ENCODE peak calls at places on chromosomes 13 and 19, in eight cellular contexts. T is heart left ventricle; Q is nucleus accumbens; Z is IMR-90; N is SK-MEL-5; R is erythroblast; W is spleen; C is activated CD8-positive, alpha-beta memory T cell treated with anti-CD3 and anti-CD28 coated beads for 1 hour. O is an unnamed sample.

GRCh38 chr13:32381539-32381938 is 46.4 kb downstream of the N4BP2L1 start:
- DNase-seq in T (no peak), Q (peak; percentile 1), Z (peak; percentile 37), N (peak; percentile 54), R (peak; percentile 44), W (no peak), C (no peak), O (peak; percentile 5)

GRCh38 chr19:41548954-41549688 is 26.8 kb upstream of the CEACAM21 start:
- DNase-seq in T (no peak), Q (no peak), Z (no peak), N (no peak), R (no peak), W (no peak), C (peak; percentile 40), O (peak; percentile 82)

GRCh38 chr19:21022996-21023395 is 2.5 kb downstream of the ZNF430 start:
- DNase-seq in T (no peak), Q (no peak), Z (peak; percentile 66), N (no peak), R (peak; percentile 4), W (no peak), C (no peak), O (no peak)

GRCh38 chr19:44847144-44848035 is 1.3 kb downstream of the NECTIN2 start:
- DNase-seq in T (peak; percentile 78), Q (peak; percentile 34), Z (peak; percentile 58), N (no peak), R (peak; percentile 47), W (peak; percentile 85), C (no peak), O (no peak)

GRCh38 chr19:28489126-28489660 is 723.8 kb downstream of the UQCRFS1 start:
- DNase-seq in T (no peak), Q (no peak), Z (no peak), N (no peak), R (no peak), W (peak; percentile 56), C (no peak), O (no peak)

GRCh38 chr13:44151474-44151873 is 222.2 kb upstream of the SERP2 start:
- DNase-seq in T (no peak), Q (no peak), Z (no peak), N (no peak), R (no peak), W (no peak), C (no peak), O (no peak)

GRCh38 chr13:34731486-34731885 is 210.6 kb upstream of the NBEA start:
- DNase-seq in T (no peak), Q (no peak), Z (no peak), N (no peak), R (no peak), W (no peak), C (no peak), O (no peak)

GRCh38 chr19:12701596-12702282 is 5.3 kb upstream of the FBXW9 start:
- DNase-seq in T (no peak), Q (no peak), Z (no peak), N (no peak), R (no peak), W (no peak), C (no peak), O (no peak)

GRCh38 chr19:10289167-10289835 is 451 bp upstream of the ICAM5 start:
- DNase-seq in T (peak; percentile 60), Q (no peak), Z (peak; percentile 54), N (peak; percentile 44), R (peak; percentile 91), W (peak; percentile 87), C (no peak), O (peak; percentile 64)

GRCh38 chr19:56217039-56217949 is 15.2 kb downstream of the ZSCAN5C start:
- DNase-seq in T (peak; percentile 31), Q (no peak), Z (peak; percentile 4), N (no peak), R (no peak), W (no peak), C (no peak), O (no peak)

GRCh38 chr13:107023335-107023734 is 455.4 kb upstream of the ARGLU1 start:
- DNase-seq in T (no peak), Q (no peak), Z (no peak), N (no peak), R (no peak), W (no peak), C (no peak), O (no peak)

GRCh38 chr19:35990771-35991730 is 3.9 kb upstream of the SDHAF1 start:
- DNase-seq in T (no peak), Q (no peak), Z (no peak), N (no peak), R (no peak), W (no peak), C (no peak), O (no peak)

GRCh38 chr13:80577951-80578670 is 237.2 kb upstream of the SPRY2 start:
- DNase-seq in T (peak; percentile 25), Q (no peak), Z (no peak), N (no peak), R (no peak), W (no peak), C (no peak), O (no peak)

GRCh38 chr13:94435604-94436226 is 43.8 kb downstream of the DCT start:
- DNase-seq in T (no peak), Q (no peak), Z (peak; percentile 58), N (peak; percentile 73), R (peak; percentile 61), W (no peak), C (no peak), O (peak; percentile 18)

GRCh38 chr13:99601535-99601934 is 100.3 kb downstream of the TM9SF2 start:
- DNase-seq in T (no peak), Q (no peak), Z (no peak), N (no peak), R (no peak), W (no peak), C (no peak), O (no peak)

GRCh38 chr19:34577531-34578101 is 96.1 kb downstream of the WTIP start:
- DNase-seq in T (no peak), Q (no peak), Z (no peak), N (no peak), R (no peak), W (no peak), C (no peak), O (no peak)

GRCh38 chr13:89393758-89394157 is 1722.6 kb downstream of the SLITRK5 start:
- DNase-seq in T (no peak), Q (no peak), Z (no peak), N (no peak), R (no peak), W (no peak), C (no peak), O (no peak)

GRCh38 chr19:17424743-17425365 is 5.0 kb downstream of the MVB12A start:
- DNase-seq in T (no peak), Q (no peak), Z (peak; percentile 23), N (peak; percentile 65), R (peak; percentile 76), W (peak; percentile 76), C (no peak), O (no peak)

GRCh38 chr19:19132912-19133311 is 5.4 kb downstream of the TMEM161A start:
- DNase-seq in T (no peak), Q (no peak), Z (no peak), N (no peak), R (no peak), W (no peak), C (no peak), O (no peak)

GRCh38 chr13:39415003-39415402 is 188.0 kb downstream of the LHFPL6 start:
- DNase-seq in T (peak; percentile 26), Q (no peak), Z (no peak), N (peak; percentile 64), R (no peak), W (no peak), C (no peak), O (no peak)

GRCh38 chr13:92901739-92902138 is 324.9 kb upstream of the GPC6 start:
- DNase-seq in T (no peak), Q (no peak), Z (no peak), N (no peak), R (no peak), W (no peak), C (no peak), O (no peak)

GRCh38 chr19:6260912-6261636 is 18.7 kb downstream of the MLLT1 start:
- DNase-seq in T (no peak), Q (no peak), Z (peak; percentile 22), N (peak; percentile 30), R (no peak), W (no peak), C (no peak), O (no peak)

GRCh38 chr19:40756502-40757110 is 5.6 kb downstream of the SNRPA start:
- DNase-seq in T (no peak), Q (no peak), Z (no peak), N (no peak), R (no peak), W (no peak), C (no peak), O (no peak)

GRCh38 chr19:1401138-1401888 is at the start of gene GAMT:
- DNase-seq in T (peak; percentile 71), Q (peak; percentile 32), Z (no peak), N (peak; percentile 34), R (peak; percentile 53), W (peak; percentile 87), C (peak; percentile 47), O (peak; percentile 62)

GRCh38 chr19:48341006-48341405 is 15.7 kb downstream of the EMP3 start:
- DNase-seq in T (no peak), Q (no peak), Z (peak; percentile 61), N (no peak), R (no peak), W (no peak), C (no peak), O (no peak)

GRCh38 chr19:39765091-39766076 is 13.3 kb upstream of the LEUTX start:
- DNase-seq in T (peak; percentile 28), Q (no peak), Z (peak; percentile 41), N (peak; percentile 73), R (peak; percentile 25), W (no peak), C (peak; percentile 16), O (no peak)

GRCh38 chr13:33185853-33186252 is 99.7 kb downstream of the STARD13 start:
- DNase-seq in T (no peak), Q (no peak), Z (no peak), N (no peak), R (no peak), W (no peak), C (no peak), O (no peak)